ENCODE peak calls at places on chromosome 7, in four cellular contexts. Z is astrocyte, S is B cell, R is endothelial cell. B is an unnamed sample.

GRCh38 chr7:43649755-43650274 is 66.9 kb downstream of the STK17A start:
- DNase-seq in Z (no peak), S (peak), R (no peak), B (no peak)

GRCh38 chr7:132485600-132486594 is 90.4 kb downstream of the PLXNA4 start:
- DNase-seq in Z (peak), S (no peak), R (no peak), B (no peak)

GRCh38 chr7:79051915-79052314 is 401.6 kb downstream of the MAGI2 start:
- DNase-seq in Z (no peak), S (no peak), R (no peak), B (no peak)

GRCh38 chr7:101133621-101134398 is 6.9 kb downstream of the SERPINE1 start:
- DNase-seq in Z (no peak), S (no peak), R (no peak), B (no peak)

GRCh38 chr7:6530626-6531491 is 20.4 kb downstream of the GRID2IP start:
- DNase-seq in Z (no peak), S (peak), R (no peak), B (peak)

GRCh38 chr7:20651960-20652544 is 36.6 kb downstream of the ABCB5 start:
- DNase-seq in Z (peak), S (no peak), R (no peak), B (no peak)

GRCh38 chr7:150951521-150951920 is 26.6 kb downstream of the KCNH2 start:
- DNase-seq in Z (no peak), S (no peak), R (no peak), B (no peak)

GRCh38 chr7:139559364-139560105 is 36.0 kb downstream of the CLEC2L start:
- DNase-seq in Z (no peak), S (no peak), R (no peak), B (no peak)

GRCh38 chr7:122546496-122546895 is 152.4 kb downstream of the RNF133 start:
- DNase-seq in Z (no peak), S (no peak), R (no peak), B (no peak)

GRCh38 chr7:2956526-2957368 is 86.9 kb downstream of the CARD11 start:
- DNase-seq in Z (peak), S (no peak), R (no peak), B (no peak)

GRCh38 chr7:157234271-157234670 is 95.5 kb downstream of the UBE3C start:
- DNase-seq in Z (no peak), S (no peak), R (no peak), B (no peak)

GRCh38 chr7:74027683-74028320 is at the start of gene ELN:
- DNase-seq in Z (peak), S (no peak), R (no peak), B (no peak)

GRCh38 chr7:32479574-32480200 is 10.5 kb downstream of the LSM5 start:
- DNase-seq in Z (no peak), S (no peak), R (peak), B (no peak)

GRCh38 chr7:52668435-52668834 is 367.0 kb upstream of the POM121L12 start:
- DNase-seq in Z (no peak), S (no peak), R (no peak), B (no peak)

GRCh38 chr7:69796421-69796820 is 198.1 kb downstream of the AUTS2 start:
- DNase-seq in Z (no peak), S (no peak), R (no peak), B (no peak)

GRCh38 chr7:69799990-69800389 is 201.7 kb downstream of the AUTS2 start:
- DNase-seq in Z (no peak), S (no peak), R (no peak), B (no peak)

GRCh38 chr7:69801729-69802688 is 203.7 kb downstream of the AUTS2 start:
- DNase-seq in Z (no peak), S (no peak), R (no peak), B (no peak)

GRCh38 chr7:69800495-69800894 is 202.2 kb downstream of the AUTS2 start:
- DNase-seq in Z (peak), S (no peak), R (no peak), B (no peak)

GRCh38 chr7:69799048-69799697 is 200.9 kb downstream of the AUTS2 start:
- DNase-seq in Z (no peak), S (no peak), R (no peak), B (no peak)
- TF ChIP-seq CTCF in Z (no peak), S (no peak), R (no peak), B (no peak)

GRCh38 chr7:7581531-7582179 is 15.0 kb downstream of the MIOS start:
- DNase-seq in Z (no peak), S (no peak), R (no peak), B (no peak)
- TF ChIP-seq CTCF in Z (no peak), S (no peak), R (no peak), B (no peak)

GRCh38 chr7:85750454-85750949 is 563.6 kb upstream of the SEMA3D start:
- DNase-seq in Z (peak), S (no peak), R (peak), B (no peak)
- TF ChIP-seq CTCF in Z (peak), S (peak), R (peak), B (peak)

DNA sequence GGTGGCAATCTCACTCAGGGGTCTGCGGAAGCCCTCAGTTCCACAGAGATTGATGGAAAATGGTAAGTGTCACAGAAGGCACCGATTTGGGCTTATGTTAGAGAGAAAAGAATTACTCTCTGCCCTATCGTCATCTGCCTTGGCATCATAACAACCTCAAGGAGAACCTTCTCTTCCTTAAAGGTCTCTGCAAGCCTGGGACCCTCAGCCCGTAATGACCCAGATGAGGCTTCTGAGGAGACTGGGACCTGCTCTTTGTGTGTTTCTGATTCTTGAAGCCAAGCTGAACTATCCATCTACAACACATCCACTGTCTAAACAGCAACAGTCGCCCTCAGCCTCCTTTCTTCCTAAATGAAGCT is 263.1 kb upstream of the AOAH start:
- DNase-seq in Z (no peak), S (no peak), R (no peak), B (no peak)
- TF ChIP-seq CTCF in Z (no peak), S (peak), R (peak), B (no peak)

B was measured in progenitor cell of endocrine pancreas.